ENCODE peak calls at places on chromosome 15, in four cellular contexts. W is CD8-positive, alpha-beta memory T cell; O is left ventricle myocardium superior; T is fibroblast of villous mesenchyme. U is an unnamed sample.

GRCh38 chr15:70355275-70355795 is 257.6 kb upstream of the TLE3 start:
- DNase-seq in O (no peak), T (no peak), W (no peak), U (no peak)

GRCh38 chr15:62964251-62964650 is 78.3 kb upstream of the TPM1 start:
- DNase-seq in W (no peak), T (peak), O (no peak), U (no peak)

GRCh38 chr15:29686079-29686425 is 136.2 kb downstream of the TJP1 start:
- DNase-seq in W (no peak), O (no peak), T (no peak), U (no peak)

GRCh38 chr15:43293402-43293801 is 26.7 kb upstream of the TGM5 start:
- DNase-seq in O (no peak), W (no peak), T (no peak), U (no peak)

GRCh38 chr15:63985221-63986184 is 60.8 kb downstream of the DAPK2 start:
- DNase-seq in W (no peak), O (peak), T (no peak), U (peak)

GRCh38 chr15:78034495-78035191 is 42.9 kb downstream of the TBC1D2B start:
- DNase-seq in T (peak), O (peak), W (peak), U (peak)

GRCh38 chr15:67033012-67033411 is 32.4 kb upstream of the SMAD3 start:
- DNase-seq in W (no peak), O (no peak), T (no peak), U (no peak)

GRCh38 chr15:52528465-52529288 is at the start of gene MYO5A:
- DNase-seq in T (peak), O (peak), W (peak), U (peak)

GRCh38 chr15:76335851-76336253 is 721 bp upstream of the ISL2 start:
- DNase-seq in O (no peak), T (peak), W (no peak), U (no peak)

U was measured in Right ventricle myocardium superior.